ENCODE peak calls at places on chromosomes 12 and 14, in four cellular contexts. One of them, this sample, is unnamed.

GRCh38 chr12:93375906-93376305 is 1.8 kb upstream of the NUDT4 start:
- DNase-seq in K562: no peak
- DNase-seq in H1: no peak
- DNase-seq in HepG2: no peak
- DNase-seq in this sample: no peak

GRCh38 chr12:91183565-91183964 is 948 bp upstream of the DCN start:
- DNase-seq in HepG2: no peak
- DNase-seq in H1: no peak
- DNase-seq in K562: no peak
- DNase-seq in this sample: no peak

GRCh38 chr12:11510671-11511070 is 115.3 kb upstream of the PRB2 start:
- DNase-seq in HepG2: no peak
- DNase-seq in K562: no peak
- DNase-seq in H1: no peak
- DNase-seq in this sample: no peak

GRCh38 chr12:126676426-126676825 is 1590.5 kb upstream of the TMEM132C start:
- DNase-seq in HepG2: no peak
- DNase-seq in H1: no peak
- DNase-seq in K562: no peak
- DNase-seq in this sample: no peak

GRCh38 chr12:6450869-6451347 is 934 bp upstream of the TAPBPL start:
- DNase-seq in H1: no peak
- DNase-seq in K562: no peak
- DNase-seq in HepG2: no peak
- DNase-seq in this sample: no peak

GRCh38 chr12:95319694-95320331 is 102.2 kb downstream of the VEZT start:
- DNase-seq in HepG2: no peak
- DNase-seq in K562: no peak
- DNase-seq in H1: no peak
- DNase-seq in this sample: no peak

GRCh38 chr12:93571854-93572711 is at the start of gene SOCS2:
- DNase-seq in K562: peak; percentile 60
- DNase-seq in H1: no peak
- DNase-seq in HepG2: no peak
- DNase-seq in this sample: peak; percentile 8

GRCh38 chr14:101843665-101844064 is 82.2 kb downstream of the PPP2R5C start:
- DNase-seq in K562: no peak
- DNase-seq in H1: no peak
- DNase-seq in HepG2: no peak
- DNase-seq in this sample: no peak

GRCh38 chr14:73680821-73681220 is 33.4 kb downstream of the PNMA1 start:
- DNase-seq in HepG2: no peak
- DNase-seq in H1: no peak
- DNase-seq in K562: no peak
- DNase-seq in this sample: no peak

GRCh38 chr14:57939084-57939483 is 73.2 kb upstream of the SLC35F4 start:
- DNase-seq in HepG2: no peak
- DNase-seq in K562: no peak
- DNase-seq in H1: no peak
- DNase-seq in this sample: no peak

GRCh38 chr14:74504874-74505617 is 11.5 kb downstream of the ISCA2 start:
- DNase-seq in H1: no peak
- DNase-seq in HepG2: no peak
- DNase-seq in K562: no peak
- DNase-seq in this sample: no peak

GRCh38 chr12:100666588-100666987 is 93.1 kb downstream of the GAS2L3 start:
- DNase-seq in H1: no peak
- DNase-seq in K562: no peak
- DNase-seq in HepG2: no peak
- DNase-seq in this sample: no peak

GRCh38 chr12:10618338-10618987 is 5.1 kb upstream of the MAGOHB start:
- DNase-seq in K562: peak; percentile 33
- DNase-seq in HepG2: no peak
- DNase-seq in H1: no peak
- DNase-seq in this sample: peak; percentile 34

GRCh38 chr12:28222081-28222700 is 31.9 kb downstream of the CCDC91 start:
- DNase-seq in HepG2: no peak
- DNase-seq in H1: no peak
- DNase-seq in K562: no peak
- DNase-seq in this sample: no peak

GRCh38 chr12:125357561-125357960 is 292.3 kb downstream of the AACS start:
- DNase-seq in HepG2: no peak
- DNase-seq in H1: no peak
- DNase-seq in K562: no peak
- DNase-seq in this sample: no peak

GRCh38 chr14:67636361-67636919 is 16.7 kb downstream of the ARG2 start:
- DNase-seq in K562: peak; percentile 69
- DNase-seq in HepG2: no peak
- DNase-seq in H1: no peak
- DNase-seq in this sample: peak; percentile 8

GRCh38 chr12:6372403-6373003 is 2.9 kb downstream of the SCNN1A start:
- DNase-seq in H1: no peak
- DNase-seq in HepG2: peak; percentile 91
- DNase-seq in K562: no peak
- DNase-seq in this sample: peak; percentile 58

GRCh38 chr14:42854061-42854460 is 1247.4 kb downstream of the LRFN5 start:
- DNase-seq in H1: no peak
- DNase-seq in K562: no peak
- DNase-seq in HepG2: no peak
- DNase-seq in this sample: no peak

GRCh38 chr12:116474331-116474730 is 84.8 kb upstream of the MAP1LC3B2 start:
- DNase-seq in HepG2: no peak
- DNase-seq in H1: no peak
- DNase-seq in K562: no peak
- DNase-seq in this sample: no peak

GRCh38 chr14:19920021-19920657 is at the start of gene OR4K5:
- DNase-seq in K562: no peak
- DNase-seq in HepG2: no peak
- DNase-seq in H1: no peak
- DNase-seq in this sample: no peak

GRCh38 chr14:53190938-53191337 is 37.8 kb upstream of the DDHD1 start:
- DNase-seq in H1: no peak
- DNase-seq in K562: no peak
- DNase-seq in HepG2: no peak
- DNase-seq in this sample: no peak

GRCh38 chr14:81537193-81537592 is 3.5 kb upstream of the SEL1L start:
- DNase-seq in H1: no peak
- DNase-seq in HepG2: peak; percentile 75
- DNase-seq in K562: no peak
- DNase-seq in this sample: no peak

GRCh38 chr12:117972341-117972740 is 3.6 kb upstream of the KSR2 start:
- DNase-seq in K562: no peak
- DNase-seq in HepG2: no peak
- DNase-seq in H1: no peak
- DNase-seq in this sample: no peak

GRCh38 chr14:71163842-71164500 is 256.7 kb downstream of the PCNX1 start:
- DNase-seq in HepG2: no peak
- DNase-seq in K562: no peak
- DNase-seq in H1: no peak
- DNase-seq in this sample: no peak

GRCh38 chr12:121970901-121971300 is 50.8 kb upstream of the BCL7A start:
- DNase-seq in K562: no peak
- DNase-seq in HepG2: no peak
- DNase-seq in H1: no peak
- DNase-seq in this sample: no peak

GRCh38 chr14:33356167-33356566 is 417.5 kb downstream of the NPAS3 start:
- DNase-seq in HepG2: no peak
- DNase-seq in K562: no peak
- DNase-seq in H1: no peak
- DNase-seq in this sample: no peak

GRCh38 chr12:56385873-56386272 is 23.2 kb upstream of the APOF start:
- DNase-seq in HepG2: no peak
- DNase-seq in H1: no peak
- DNase-seq in K562: peak; percentile 29
- DNase-seq in this sample: no peak

GRCh38 chr14:52735921-52736489 is 6.0 kb downstream of the STYX start:
- DNase-seq in HepG2: no peak
- DNase-seq in H1: no peak
- DNase-seq in K562: peak; percentile 18
- DNase-seq in this sample: no peak

GRCh38 chr12:79019672-79020071 is 155.1 kb downstream of the SYT1 start:
- DNase-seq in K562: no peak
- DNase-seq in H1: no peak
- DNase-seq in HepG2: no peak
- DNase-seq in this sample: no peak

GRCh38 chr12:1091350-1091749 is 100.3 kb downstream of the ERC1 start:
- DNase-seq in H1: no peak
- DNase-seq in K562: no peak
- DNase-seq in HepG2: no peak
- DNase-seq in this sample: no peak

GRCh38 chr12:100733817-100734593 is 60.6 kb upstream of the ANO4 start:
- DNase-seq in K562: peak; percentile 23
- DNase-seq in H1: no peak
- DNase-seq in HepG2: peak; percentile 20
- DNase-seq in this sample: peak; percentile 32

GRCh38 chr14:23306113-23306411 is 571 bp upstream of the BCL2L2 start:
- DNase-seq in H1: no peak
- DNase-seq in K562: no peak
- DNase-seq in HepG2: no peak
- DNase-seq in this sample: no peak
- TF ChIP-seq JUN in H1: no peak
- TF ChIP-seq JUN in K562: no peak
- TF ChIP-seq JUN in HepG2: no peak
- TF ChIP-seq JUN in this sample: no peak

DNA sequence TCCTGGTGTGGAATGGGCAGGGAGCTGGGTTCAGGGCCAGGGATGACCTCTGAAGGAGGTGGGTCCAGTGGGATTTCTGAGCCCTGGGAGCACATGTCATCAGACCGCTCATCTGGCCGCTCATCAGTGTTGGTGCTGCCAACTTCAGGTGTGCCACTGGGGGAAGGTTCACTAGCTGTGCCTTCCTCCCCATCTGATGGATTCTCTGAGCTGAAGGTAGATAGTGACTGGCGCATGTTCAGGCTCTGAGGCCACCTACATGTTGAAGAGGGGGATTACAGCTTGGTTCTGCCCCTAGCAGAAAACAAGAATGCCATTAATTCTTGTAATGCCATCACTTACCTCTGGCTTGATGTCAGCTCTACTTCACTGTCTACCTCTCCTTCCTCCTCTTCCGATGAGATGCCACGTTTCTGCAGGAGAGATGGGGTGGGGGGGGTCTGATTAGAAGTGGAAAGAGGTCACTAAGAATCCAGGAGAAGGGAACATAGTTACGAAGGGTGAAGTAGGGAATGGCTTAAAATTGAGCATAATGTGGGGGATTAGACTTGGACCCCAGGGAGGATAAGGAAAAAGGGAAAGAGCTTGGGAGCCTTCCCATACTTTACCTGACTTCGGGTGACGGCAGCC is 17.2 kb downstream of the MAP3K12 start:
- DNase-seq in K562: peak; percentile 37
- DNase-seq in H1: no peak
- DNase-seq in HepG2: peak; percentile 49
- DNase-seq in this sample: no peak
- TF ChIP-seq CTCF in K562: peak; percentile 37
- TF ChIP-seq CTCF in H1: peak; percentile 26
- TF ChIP-seq CTCF in HepG2: no peak
- TF ChIP-seq CTCF in this sample: peak; percentile 10

DNA sequence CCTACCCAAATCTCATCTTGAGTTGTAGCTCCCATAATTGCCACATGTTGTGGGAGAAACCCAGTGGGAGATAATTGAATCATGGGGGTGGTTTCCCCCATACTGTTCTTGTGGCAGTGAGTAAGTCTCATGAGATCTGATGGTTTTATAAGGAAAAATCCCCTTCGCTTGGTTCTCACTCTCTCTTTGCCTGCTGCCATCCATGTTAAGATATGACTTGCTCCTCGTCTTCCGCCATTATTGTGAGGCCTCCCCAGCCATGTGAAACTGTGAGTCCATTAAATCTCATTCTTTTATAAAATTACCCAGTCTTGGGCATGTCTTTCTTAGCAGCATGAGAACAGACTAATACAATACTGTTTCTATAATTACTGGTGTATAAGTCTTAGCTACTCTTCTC is 6.5 kb upstream of the BCAT1 start:
- DNase-seq in H1: no peak
- DNase-seq in K562: no peak
- DNase-seq in HepG2: no peak
- DNase-seq in this sample: no peak
- H2AFZ ChIP-seq in H1: no peak overlapping the region
- H2AFZ ChIP-seq in K562: peak overlapping the region; percentile 97
- H2AFZ ChIP-seq in HepG2: no peak overlapping the region
- H2AFZ ChIP-seq in this sample: no peak overlapping the region

GRCh38 chr12:53497461-53497860 is 1.8 kb downstream of the MAP3K12 start:
- DNase-seq in HepG2: no peak
- DNase-seq in H1: no peak
- DNase-seq in K562: no peak
- DNase-seq in this sample: no peak

GRCh38 chr12:53500776-53501614 is at the start of gene TARBP2:
- DNase-seq in HepG2: peak; percentile 99
- DNase-seq in K562: peak; percentile 92
- DNase-seq in H1: peak; percentile 95
- DNase-seq in this sample: peak; percentile 100

GRCh38 chr12:53498235-53498630 is 1.0 kb downstream of the MAP3K12 start:
- DNase-seq in K562: no peak
- DNase-seq in HepG2: no peak
- DNase-seq in H1: no peak
- DNase-seq in this sample: no peak

GRCh38 chr12:53500119-53500775 is 836 bp upstream of the TARBP2 start:
- DNase-seq in K562: peak; percentile 99
- DNase-seq in HepG2: peak; percentile 44
- DNase-seq in H1: no peak
- DNase-seq in this sample: no peak

GRCh38 chr12:53499261-53500118 is at the start of gene MAP3K12:
- DNase-seq in HepG2: no peak
- DNase-seq in H1: no peak
- DNase-seq in K562: peak; percentile 57
- DNase-seq in this sample: peak; percentile 46
- TF ChIP-seq JUN in HepG2: no peak
- TF ChIP-seq JUN in H1: no peak
- TF ChIP-seq JUN in K562: no peak
- TF ChIP-seq JUN in this sample: no peak

DNA sequence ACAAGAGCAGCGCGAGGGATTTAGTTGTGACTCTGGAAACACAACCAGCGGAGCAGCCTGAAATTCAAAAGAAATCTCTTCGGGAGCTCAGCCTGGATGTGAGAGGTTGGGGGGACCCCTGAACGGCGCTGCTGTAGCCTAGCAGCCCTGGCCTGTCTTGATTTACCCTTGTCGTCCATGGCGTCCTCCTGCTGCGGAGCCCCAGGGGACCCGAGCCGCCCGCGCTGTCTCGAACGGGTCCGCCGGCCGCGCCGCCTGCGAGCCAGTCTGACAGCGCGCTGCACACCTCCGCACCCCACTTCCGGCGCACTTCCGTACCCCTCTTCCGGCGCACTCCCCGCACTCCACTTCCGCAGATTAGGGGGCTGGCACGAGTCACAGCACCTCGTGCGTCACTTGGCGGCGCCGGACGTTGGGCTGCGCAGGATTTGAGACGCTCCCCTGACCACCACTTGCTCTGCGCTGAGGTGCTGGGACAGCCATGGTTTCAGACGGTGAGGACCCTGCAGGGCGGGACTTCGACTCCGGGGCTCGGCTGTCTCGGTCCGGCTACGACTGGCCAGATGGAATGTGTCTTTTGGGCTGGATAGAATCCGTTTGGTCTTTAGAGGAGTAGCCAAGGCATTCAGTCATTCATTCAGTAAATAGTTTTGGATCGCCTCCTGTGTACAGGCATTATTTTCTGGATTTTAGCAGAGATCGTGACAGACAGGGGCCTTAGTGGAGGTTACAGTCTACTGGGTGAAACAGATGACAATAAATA is at the start of the genes EIF2B1 and GTF2H3:
- DNase-seq in H1: peak; percentile 93
- DNase-seq in HepG2: peak; percentile 96
- DNase-seq in K562: peak; percentile 97
- DNase-seq in this sample: peak; percentile 96
- TF ChIP-seq CTCF in H1: no peak
- TF ChIP-seq CTCF in HepG2: peak; percentile 43
- TF ChIP-seq CTCF in K562: no peak
- TF ChIP-seq CTCF in this sample: no peak